ENCODE peak calls at places on chromosome 21, in nine cellular contexts. A is endodermal cell; R is OCI-LY7; F is CD8-positive, alpha-beta memory T cell; L is tibial artery; G is right lobe of liver; H is neural progenitor cell; M is MM.1S; N is PC-3. P is an unnamed sample. For H3K9me3, the result is how much of the 10 kb centered on the place peaks cover.

GRCh38 chr21:31537872-31538576 is 121.5 kb upstream of the SOD1 start:
- DNase-seq in A (peak), R (no peak), F (no peak), L (no peak), G (no peak), H (peak), M (no peak), N (no peak), P (no peak)

GRCh38 chr21:16912075-16912474 is 600.8 kb upstream of the CXADR start:
- DNase-seq in A (no peak), R (no peak), F (no peak), L (no peak), G (no peak), H (no peak), M (no peak), N (peak), P (no peak)

GRCh38 chr21:24150753-24151152 is 1456.5 kb downstream of the MRPL39 start:
- DNase-seq in A (no peak), R (no peak), F (no peak), L (no peak), G (no peak), H (no peak), M (no peak), N (no peak), P (no peak)

GRCh38 chr21:18987515-18988026 is 584.0 kb upstream of the TMPRSS15 start:
- DNase-seq in A (peak), R (no peak), F (no peak), L (no peak), G (no peak), H (no peak), M (no peak), N (no peak), P (no peak)

GRCh38 chr21:28705616-28706015 is 287.1 kb downstream of the LTN1 start:
- DNase-seq in A (no peak), R (no peak), F (no peak), L (no peak), G (no peak), H (no peak), M (no peak), N (no peak), P (no peak)

GRCh38 chr21:29114765-29115164 is 15.7 kb upstream of the MAP3K7CL start:
- DNase-seq in A (peak), R (no peak), F (no peak), L (no peak), G (no peak), H (peak), M (no peak), N (peak), P (no peak)

GRCh38 chr21:41431788-41432548 is 5.9 kb downstream of the MX1 start:
- DNase-seq in A (no peak), R (peak), F (no peak), L (peak), G (no peak), H (no peak), M (no peak), N (no peak), P (no peak)

GRCh38 chr21:17462276-17462981 is 50.4 kb upstream of the CXADR start:
- DNase-seq in A (no peak), R (no peak), F (no peak), L (no peak), G (peak), H (no peak), M (no peak), N (peak), P (no peak)

GRCh38 chr21:38848187-38848609 is 42.5 kb downstream of the ETS2 start:
- DNase-seq in A (no peak), R (no peak), F (no peak), L (no peak), G (no peak), H (no peak), M (no peak), N (no peak), P (no peak)

GRCh38 chr21:38533887-38534286 is 35.6 kb upstream of the ERG start:
- DNase-seq in A (no peak), R (no peak), F (no peak), L (no peak), G (no peak), H (peak), M (no peak), N (no peak), P (no peak)

GRCh38 chr21:33211732-33212131 is 18.0 kb upstream of the IFNAR2 start:
- DNase-seq in A (no peak), R (peak), F (no peak), L (no peak), G (no peak), H (no peak), M (peak), N (no peak), P (no peak)

GRCh38 chr21:34795152-34796141 is 126.7 kb downstream of the CLIC6 start:
- DNase-seq in A (no peak), R (no peak), F (no peak), L (no peak), G (peak), H (no peak), M (no peak), N (peak), P (no peak)

GRCh38 chr21:33578214-33578613 is 10.3 kb downstream of the DONSON start:
- DNase-seq in A (no peak), R (no peak), F (no peak), L (no peak), G (no peak), H (no peak), M (no peak), N (no peak), P (no peak)

GRCh38 chr21:15409031-15409430 is 320.8 kb upstream of the USP25 start:
- DNase-seq in A (no peak), R (no peak), F (no peak), L (no peak), G (no peak), H (no peak), M (no peak), N (no peak), P (no peak)
- H3K9me3 ChIP-seq in A (under half), R (under half), F (under half), L (under half), G (under half), H (under half), M (under half), N (under half), P (under half)

DNA sequence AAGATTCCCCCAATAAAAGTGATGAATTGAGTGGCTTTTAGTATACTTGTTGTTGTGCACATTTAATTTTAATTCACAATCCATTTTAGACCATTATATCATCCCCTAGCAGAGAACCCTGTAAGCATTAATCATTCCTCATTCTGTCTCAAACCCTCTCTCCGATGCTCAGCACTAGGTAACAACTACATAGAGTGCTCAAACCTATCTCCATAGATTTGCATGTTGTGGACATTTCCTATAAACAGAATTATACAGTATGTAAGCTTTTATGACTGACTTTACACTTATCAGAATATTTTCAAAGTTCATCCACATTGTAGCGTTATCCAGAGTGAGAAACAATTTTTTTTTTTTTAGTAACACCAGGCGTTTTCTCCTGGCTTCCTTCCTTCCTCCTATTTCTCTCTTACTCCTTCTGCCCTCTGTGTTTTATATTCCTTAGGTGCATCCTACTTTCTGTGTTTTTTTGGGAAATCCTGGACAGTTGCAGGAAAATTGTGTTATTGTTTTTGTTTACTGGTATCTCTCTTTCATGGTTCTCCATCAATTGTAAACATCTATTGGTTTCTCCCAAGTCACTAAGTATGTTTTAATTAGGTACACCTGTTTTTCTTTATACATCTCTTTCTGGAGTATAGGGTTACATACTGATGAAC is 1528.0 kb upstream of the TPTE start:
- DNase-seq in A (no peak), R (no peak), F (no peak), L (no peak), G (no peak), H (no peak), M (no peak), N (peak), P (no peak)
- H3K9me3 ChIP-seq in A (half or more), R (half or more), F (under half), L (under half), G (under half), H (half or more), M (under half), N (under half), P (under half)

GRCh38 chr21:9739240-9739639 is 782.1 kb upstream of the TPTE start:
- DNase-seq in A (no peak), R (no peak), F (no peak), L (no peak), G (no peak), H (no peak), M (no peak), N (no peak), P (no peak)

GRCh38 chr21:9735421-9735961 is 785.9 kb upstream of the TPTE start:
- DNase-seq in A (no peak), R (no peak), F (no peak), L (no peak), G (no peak), H (no peak), M (no peak), N (no peak), P (no peak)

GRCh38 chr21:9741343-9741742 is 780.0 kb upstream of the TPTE start:
- DNase-seq in A (no peak), R (no peak), F (no peak), L (no peak), G (no peak), H (no peak), M (no peak), N (no peak), P (no peak)

GRCh38 chr21:9738527-9738926 is 782.9 kb upstream of the TPTE start:
- DNase-seq in A (no peak), R (no peak), F (no peak), L (no peak), G (no peak), H (no peak), M (no peak), N (no peak), P (no peak)

GRCh38 chr21:9737871-9738520 is 783.4 kb upstream of the TPTE start:
- DNase-seq in A (no peak), R (no peak), F (no peak), L (no peak), G (no peak), H (no peak), M (no peak), N (peak), P (no peak)
- H3K9me3 ChIP-seq in A (half or more), R (under half), F (under half), L (under half), G (under half), H (half or more), M (under half), N (half or more), P (under half)

GRCh38 chr21:40016234-40016633 is 149.0 kb downstream of the PCP4 start:
- DNase-seq in A (no peak), R (no peak), F (no peak), L (no peak), G (no peak), H (no peak), M (peak), N (no peak), P (no peak)

GRCh38 chr21:40011371-40011770 is 144.1 kb downstream of the PCP4 start:
- DNase-seq in A (no peak), R (no peak), F (no peak), L (no peak), G (no peak), H (no peak), M (no peak), N (no peak), P (no peak)

GRCh38 chr21:40014394-40014793 is 147.2 kb downstream of the PCP4 start:
- DNase-seq in A (no peak), R (no peak), F (no peak), L (no peak), G (no peak), H (no peak), M (no peak), N (no peak), P (no peak)

GRCh38 chr21:40015818-40016217 is 148.6 kb downstream of the PCP4 start:
- DNase-seq in A (no peak), R (no peak), F (no peak), L (no peak), G (no peak), H (no peak), M (peak), N (no peak), P (no peak)

DNA sequence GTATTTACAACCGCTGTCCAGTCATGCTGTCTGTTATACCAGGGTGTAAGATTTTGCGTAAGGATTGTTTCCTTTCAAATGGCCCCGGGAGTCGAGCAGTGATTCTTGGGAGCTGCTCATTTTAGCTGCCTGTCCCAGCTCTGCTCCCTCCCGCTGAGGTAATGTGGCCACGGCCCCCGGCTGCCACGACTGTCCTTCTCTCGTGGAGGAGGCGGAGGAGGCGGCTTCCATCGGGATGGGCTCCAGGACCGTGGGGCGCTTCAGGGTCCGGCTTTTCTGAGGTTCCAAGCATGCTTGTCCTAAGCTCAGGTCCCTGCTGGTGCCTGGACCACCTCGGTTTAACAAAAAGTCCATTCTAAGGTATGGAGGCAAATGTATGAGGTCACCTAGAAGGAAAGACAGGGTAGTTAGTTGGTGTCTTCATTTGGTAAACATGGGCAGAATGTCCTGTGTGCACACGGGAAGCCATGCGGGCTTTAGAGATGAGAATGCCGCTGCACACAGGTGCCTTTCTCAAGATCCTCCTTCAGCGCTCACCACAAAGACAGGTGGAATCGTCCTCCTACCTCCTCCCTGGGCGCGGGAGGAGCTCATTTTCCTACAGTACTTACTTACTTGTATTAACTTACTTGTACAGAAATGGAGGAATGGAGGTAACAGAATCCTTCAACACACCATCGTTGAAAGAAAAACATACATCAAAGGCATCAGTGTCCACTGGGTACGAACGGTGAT is 145.9 kb downstream of the PCP4 start:
- DNase-seq in A (no peak), R (no peak), F (no peak), L (no peak), G (no peak), H (no peak), M (peak), N (no peak), P (no peak)
- H3K9me3 ChIP-seq in A (under half), R (under half), F (under half), L (under half), G (under half), H (under half), M (under half), N (under half), P (under half)

DNA sequence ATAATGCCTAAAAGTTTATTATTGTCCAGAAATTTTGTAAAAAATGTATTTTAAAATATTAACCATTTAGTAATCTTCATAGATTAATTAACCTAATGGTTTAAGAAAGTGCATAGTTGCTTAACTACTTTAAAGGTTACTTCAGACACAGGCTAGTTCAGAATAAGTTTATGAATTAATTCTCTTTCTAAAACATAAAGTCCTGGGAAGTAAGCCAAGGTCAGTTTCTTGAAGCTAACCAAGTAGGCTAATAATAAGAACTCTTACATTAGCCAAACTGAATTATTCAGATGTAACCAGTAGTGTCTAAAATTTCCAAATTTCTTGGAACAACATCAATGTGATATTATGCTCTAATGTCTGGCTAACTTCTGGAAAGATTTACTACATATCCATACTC is 790.4 kb downstream of the NCAM2 start:
- DNase-seq in A (no peak), R (no peak), F (no peak), L (no peak), G (no peak), H (no peak), M (no peak), N (no peak), P (no peak)
- H3K9me3 ChIP-seq in A (under half), R (under half), F (under half), L (under half), G (under half), H (under half), M (under half), N (under half), P (under half)

GRCh38 chr21:9008636-9009035 is 1512.7 kb upstream of the TPTE start:
- DNase-seq in A (no peak), R (no peak), F (no peak), L (no peak), G (no peak), H (no peak), M (no peak), N (no peak), P (no peak)
- H3K9me3 ChIP-seq in A (half or more), R (under half), F (under half), L (under half), G (under half), H (half or more), M (under half), N (under half), P (under half)

DNA sequence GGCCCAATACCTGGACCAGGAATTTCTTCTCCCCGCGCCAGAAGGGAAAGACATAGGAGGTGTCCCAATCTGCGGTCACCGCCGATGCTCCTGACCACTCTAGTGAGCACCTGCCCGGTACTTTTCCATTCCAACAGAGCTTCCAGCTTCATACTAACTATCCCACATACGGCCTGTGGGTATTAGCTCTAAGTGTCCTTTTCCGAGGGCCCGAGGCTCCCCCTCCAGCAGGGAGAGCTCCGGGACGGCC is 2.6 kb upstream of the SIM2 start:
- DNase-seq in A (peak), R (no peak), F (no peak), L (no peak), G (no peak), H (peak), M (no peak), N (no peak), P (no peak)
- H3K9me3 ChIP-seq in A (under half), R (under half), F (under half), L (under half), G (under half), H (under half), M (under half), N (under half), P (under half)

GRCh38 chr21:44647222-44647552 is 973 bp downstream of the KRTAP10-11 start:
- DNase-seq in A (no peak), R (no peak), F (no peak), L (no peak), G (no peak), H (peak), M (no peak), N (no peak), P (no peak)
- H3K9me3 ChIP-seq in A (under half), R (under half), F (under half), L (under half), G (under half), H (under half), M (under half), N (under half), P (under half)

DNA sequence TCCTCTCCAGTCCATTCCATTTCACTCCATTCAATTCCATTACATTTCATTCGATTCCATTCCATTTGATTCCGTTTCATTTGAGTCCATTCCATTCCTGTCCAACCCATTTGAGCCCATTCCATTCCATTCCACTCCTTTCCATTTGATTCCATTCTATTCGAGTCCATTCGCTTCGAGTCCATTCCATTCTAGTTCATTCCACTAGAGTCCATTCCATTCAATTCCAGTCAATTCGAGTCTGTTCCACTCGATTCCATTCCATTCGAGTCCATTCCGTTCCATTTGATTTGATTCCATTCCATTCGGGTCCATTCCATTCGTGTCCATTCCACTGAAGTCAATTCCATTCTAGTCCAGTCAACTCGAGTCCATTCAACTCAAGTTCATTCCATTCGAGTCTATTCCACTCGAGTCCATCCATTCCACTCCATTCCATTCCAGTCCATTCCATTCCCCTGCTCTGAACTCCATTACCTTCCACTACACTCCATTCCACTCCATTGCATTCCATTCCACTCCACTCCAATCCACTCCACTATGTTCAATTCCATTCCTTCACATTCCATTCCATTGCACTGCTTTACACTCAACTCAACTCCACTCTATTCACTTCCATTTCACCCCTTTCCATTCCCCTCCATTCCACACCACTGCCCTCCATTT is 2569.4 kb upstream of the TPTE start:
- DNase-seq in A (no peak), R (no peak), F (no peak), L (no peak), G (no peak), H (no peak), M (no peak), N (no peak), P (no peak)
- H3K9me3 ChIP-seq in A (under half), R (half or more), F (half or more), L (half or more), G (under half), H (half or more), M (under half), N (half or more), P (half or more)

P was measured in T-helper 17 cell.